ENCODE peak calls at places on chromosome 2, in ten cellular contexts. N, O, K, S, F, C, T, D, V and G are unnamed samples.

GRCh38 chr2:152499921-152500320 is 164.9 kb downstream of the FMNL2 start:
- DNase-seq in S (no peak), F (no peak), O (no peak), N (no peak), D (no peak), K (no peak), C (no peak), T (no peak), V (peak), G (peak)

GRCh38 chr2:150997702-150998480 is 263.8 kb downstream of the RBM43 start:
- DNase-seq in S (no peak), D (no peak), K (peak), V (no peak), F (no peak), C (no peak), T (no peak), O (no peak), N (no peak), G (no peak)

GRCh38 chr2:131156452-131157149 is 51.5 kb downstream of the PLEKHB2 start:
- DNase-seq in K (no peak), O (no peak), D (no peak), C (no peak), V (no peak), N (no peak), T (no peak), F (no peak), S (no peak), G (no peak)

GRCh38 chr2:23383087-23383486 is 1.9 kb upstream of the KLHL29 start:
- DNase-seq in V (no peak), S (no peak), O (no peak), N (no peak), C (no peak), T (no peak), D (no peak), F (no peak), K (no peak), G (no peak)

GRCh38 chr2:135245055-135245454 is 193.0 kb downstream of the RAB3GAP1 start:
- DNase-seq in K (peak), C (no peak), O (peak), V (peak), S (peak), D (no peak), F (no peak), N (no peak), T (no peak), G (peak)

GRCh38 chr2:233429175-233429897 is 75.0 kb downstream of the DGKD start:
- DNase-seq in S (no peak), V (no peak), K (peak), F (no peak), O (no peak), D (no peak), T (no peak), N (no peak), C (no peak), G (no peak)

GRCh38 chr2:142082363-142082762 is 48.5 kb downstream of the LRP1B start:
- DNase-seq in O (no peak), D (no peak), K (no peak), N (no peak), T (no peak), F (no peak), S (peak), C (no peak), V (no peak), G (no peak)

GRCh38 chr2:105977212-105977611 is 216.9 kb downstream of the UXS1 start:
- DNase-seq in K (peak), C (peak), S (peak), T (peak), N (no peak), V (no peak), O (no peak), F (no peak), D (no peak), G (no peak)

GRCh38 chr2:27100036-27100435 is 13.5 kb downstream of the KHK start:
- DNase-seq in C (no peak), N (no peak), T (no peak), D (no peak), K (no peak), S (no peak), O (no peak), V (no peak), F (no peak), G (no peak)